ENCODE peak calls at places on chromosomes 3 and 15, in five cellular contexts. Y is uterus, W is PC-9, O is breast epithelium, T is transverse colon. C is an unnamed sample.

GRCh38 chr3:183327343-183327742 is 74.3 kb downstream of the B3GNT5 start:
- DNase-seq in Y (no peak), W (no peak), O (no peak), T (no peak), C (no peak)

GRCh38 chr3:194769020-194769643 is 83.4 kb downstream of the FAM43A start:
- DNase-seq in Y (peak), W (peak), O (peak), T (peak), C (peak)

GRCh38 chr15:41573396-41573795 is 14.4 kb downstream of the TYRO3 start:
- DNase-seq in Y (no peak), W (no peak), O (no peak), T (no peak), C (no peak)

GRCh38 chr3:44114142-44114541 is 127.5 kb upstream of the TOPAZ1 start:
- DNase-seq in Y (no peak), W (no peak), O (no peak), T (peak), C (no peak)

GRCh38 chr3:77546246-77546645 is 506.3 kb downstream of the ROBO2 start:
- DNase-seq in Y (no peak), W (no peak), O (no peak), T (no peak), C (no peak)

GRCh38 chr3:126114406-126115386 is 30.8 kb upstream of the SLC41A3 start:
- DNase-seq in Y (peak), W (no peak), O (peak), T (peak), C (no peak)

GRCh38 chr15:58361291-58361759 is 70.5 kb upstream of the LIPC start:
- DNase-seq in Y (no peak), W (peak), O (no peak), T (no peak), C (no peak)

GRCh38 chr3:149003653-149004305 is 12.4 kb downstream of the GYG1 start:
- DNase-seq in Y (no peak), W (peak), O (no peak), T (no peak), C (peak)

GRCh38 chr3:120559228-120560061 is 36.7 kb upstream of the NDUFB4 start:
- DNase-seq in Y (peak), W (peak), O (no peak), T (peak), C (no peak)

GRCh38 chr15:70339551-70340517 is 242.1 kb upstream of the TLE3 start:
- DNase-seq in Y (no peak), W (no peak), O (no peak), T (no peak), C (no peak)

GRCh38 chr3:125403789-125404188 is 28.7 kb upstream of the ZNF148 start:
- DNase-seq in Y (no peak), W (no peak), O (no peak), T (no peak), C (no peak)

GRCh38 chr3:50210510-50211367 is 5.7 kb downstream of the SLC38A3 start:
- DNase-seq in Y (no peak), W (no peak), O (no peak), T (no peak), C (no peak)

GRCh38 chr3:71269896-71270295 is 313.6 kb downstream of the FOXP1 start:
- DNase-seq in Y (no peak), W (no peak), O (no peak), T (no peak), C (no peak)

GRCh38 chr3:187808466-187809291 is 63.4 kb upstream of the BCL6 start:
- DNase-seq in Y (no peak), W (peak), O (peak), T (peak), C (no peak)

GRCh38 chr15:82103500-82103899 is 57.7 kb upstream of the MEX3B start:
- DNase-seq in Y (no peak), W (no peak), O (no peak), T (no peak), C (no peak)

GRCh38 chr15:85142324-85142723 is 160.7 kb downstream of the PDE8A start:
- DNase-seq in Y (no peak), W (peak), O (no peak), T (no peak), C (no peak)

GRCh38 chr3:156483961-156484787 is 70.7 kb downstream of the SSR3 start:
- DNase-seq in Y (no peak), W (peak), O (no peak), T (peak), C (peak)

GRCh38 chr3:143471705-143472104 is 352.1 kb downstream of the CHST2 start:
- DNase-seq in Y (no peak), W (no peak), O (no peak), T (no peak), C (no peak)

GRCh38 chr15:75761446-75762356 is 49.1 kb upstream of the CSPG4 start:
- DNase-seq in Y (no peak), W (no peak), O (no peak), T (no peak), C (no peak)

GRCh38 chr3:101898752-101899169 is 49.4 kb downstream of the NFKBIZ start:
- DNase-seq in Y (no peak), W (no peak), O (no peak), T (no peak), C (no peak)

GRCh38 chr3:148648685-148649352 is 48.9 kb upstream of the AGTR1 start:
- DNase-seq in Y (no peak), W (no peak), O (no peak), T (no peak), C (no peak)

GRCh38 chr15:92909131-92909781 is 9.1 kb downstream of the CHD2 start:
- DNase-seq in Y (no peak), W (no peak), O (no peak), T (no peak), C (no peak)

GRCh38 chr15:35545316-35545824 is 595 bp downstream of the DPH6 start:
- DNase-seq in Y (peak), W (peak), O (no peak), T (peak), C (no peak)

GRCh38 chr3:134363381-134363755 is 10.9 kb downstream of the AMOTL2 start:
- DNase-seq in Y (no peak), W (no peak), O (peak), T (no peak), C (no peak)

GRCh38 chr3:119649764-119650163 is 10.6 kb downstream of the POPDC2 start:
- DNase-seq in Y (no peak), W (no peak), O (no peak), T (no peak), C (no peak)

GRCh38 chr3:11116336-11117059 is 37.8 kb upstream of the HRH1 start:
- DNase-seq in Y (no peak), W (no peak), O (no peak), T (no peak), C (no peak)

GRCh38 chr3:193863657-193864323 is 270.8 kb downstream of the OPA1 start:
- DNase-seq in Y (no peak), W (no peak), O (no peak), T (no peak), C (no peak)

GRCh38 chr3:2360815-2361214 is 262.1 kb downstream of the CNTN4 start:
- DNase-seq in Y (no peak), W (no peak), O (no peak), T (no peak), C (no peak)

GRCh38 chr15:36075333-36075732 is 504.1 kb upstream of the CDIN1 start:
- DNase-seq in Y (no peak), W (no peak), O (no peak), T (no peak), C (no peak)

GRCh38 chr3:133159498-133160475 is 121.6 kb downstream of the TMEM108 start:
- DNase-seq in Y (no peak), W (no peak), O (no peak), T (no peak), C (no peak)

GRCh38 chr3:45509768-45510129 is 84.8 kb upstream of the LIMD1 start:
- DNase-seq in Y (no peak), W (no peak), O (no peak), T (no peak), C (no peak)

GRCh38 chr15:74220475-74221248 is 15.5 kb upstream of the CCDC33 start:
- DNase-seq in Y (no peak), W (no peak), O (no peak), T (no peak), C (no peak)

GRCh38 chr15:74222231-74222511 is 14.0 kb upstream of the CCDC33 start:
- DNase-seq in Y (no peak), W (no peak), O (no peak), T (no peak), C (no peak)

GRCh38 chr15:74221399-74222230 is 14.5 kb upstream of the CCDC33 start:
- DNase-seq in Y (no peak), W (no peak), O (no peak), T (no peak), C (no peak)

GRCh38 chr15:74225928-74226327 is 10.2 kb upstream of the CCDC33 start:
- DNase-seq in Y (no peak), W (no peak), O (no peak), T (no peak), C (no peak)

DNA sequence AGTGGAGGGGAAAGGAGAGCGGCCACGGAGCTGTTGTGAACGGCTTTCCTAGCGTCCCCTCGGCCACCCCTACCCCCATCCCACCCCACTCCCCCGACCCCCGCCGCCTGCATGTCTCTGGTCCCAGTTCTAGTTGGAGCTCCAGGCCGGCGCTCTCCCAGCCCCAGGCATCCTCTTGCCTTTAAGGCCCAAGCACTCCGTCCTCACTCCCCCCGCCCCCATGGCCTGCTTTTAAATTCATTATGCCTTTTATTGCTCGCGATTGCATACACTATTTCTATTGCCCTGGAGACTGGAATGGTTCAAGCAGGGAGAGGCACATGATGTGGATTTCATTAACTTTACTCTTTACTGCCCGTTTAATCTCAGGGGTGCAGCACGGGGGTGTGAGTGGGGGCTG is 13.4 kb upstream of the CCDC33 start:
- DNase-seq in Y (no peak), W (no peak), O (no peak), T (peak), C (no peak)
- H3K4me3 ChIP-seq in Y (no peak), W (no peak), O (no peak), T (no peak), C (no peak)

DNA sequence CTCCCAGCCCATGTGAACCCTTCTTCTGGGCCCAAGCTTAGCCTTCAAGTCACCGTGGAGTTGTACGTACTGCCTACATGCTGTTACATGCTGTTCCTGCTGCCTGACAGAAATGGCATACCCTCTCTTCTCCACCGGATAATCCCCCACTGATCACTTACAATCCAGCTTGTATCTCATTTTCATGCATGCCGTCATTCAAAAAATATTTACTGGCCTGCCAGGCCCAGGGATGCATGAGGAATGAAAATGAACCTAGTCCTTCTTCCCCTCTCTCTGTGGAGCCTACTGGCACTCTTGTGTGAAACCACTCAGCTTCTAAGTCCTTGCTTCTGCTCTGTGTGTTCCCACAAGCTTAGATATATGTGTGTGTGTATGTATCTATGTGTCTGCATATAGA is 60.6 kb downstream of the WNT5A start:
- DNase-seq in Y (no peak), W (no peak), O (no peak), T (no peak), C (no peak)
- H3K4me3 ChIP-seq in Y (no peak), W (no peak), O (no peak), T (no peak), C (no peak)

GRCh38 chr15:100760357-100760903 is 119.2 kb upstream of the ALDH1A3 start:
- DNase-seq in Y (no peak), W (no peak), O (no peak), T (no peak), C (no peak)

GRCh38 chr15:100761253-100761935 is 118.2 kb upstream of the ALDH1A3 start:
- DNase-seq in Y (no peak), W (no peak), O (no peak), T (no peak), C (no peak)

GRCh38 chr15:100758554-100758953 is 121.1 kb upstream of the ALDH1A3 start:
- DNase-seq in Y (no peak), W (no peak), O (no peak), T (no peak), C (no peak)

GRCh38 chr15:100759698-100760356 is 119.8 kb upstream of the ALDH1A3 start:
- DNase-seq in Y (no peak), W (peak), O (no peak), T (no peak), C (no peak)

GRCh38 chr15:100759116-100759515 is 120.5 kb upstream of the ALDH1A3 start:
- DNase-seq in Y (no peak), W (no peak), O (no peak), T (no peak), C (no peak)
- H3K4me3 ChIP-seq in Y (no peak), W (no peak), O (no peak), T (no peak), C (no peak)

GRCh38 chr3:123025642-123026521 is 1.7 kb downstream of the SEMA5B start:
- DNase-seq in Y (peak), W (no peak), O (no peak), T (no peak), C (no peak)
- H3K4me3 ChIP-seq in Y (peak), W (no peak), O (peak), T (no peak), C (no peak)

DNA sequence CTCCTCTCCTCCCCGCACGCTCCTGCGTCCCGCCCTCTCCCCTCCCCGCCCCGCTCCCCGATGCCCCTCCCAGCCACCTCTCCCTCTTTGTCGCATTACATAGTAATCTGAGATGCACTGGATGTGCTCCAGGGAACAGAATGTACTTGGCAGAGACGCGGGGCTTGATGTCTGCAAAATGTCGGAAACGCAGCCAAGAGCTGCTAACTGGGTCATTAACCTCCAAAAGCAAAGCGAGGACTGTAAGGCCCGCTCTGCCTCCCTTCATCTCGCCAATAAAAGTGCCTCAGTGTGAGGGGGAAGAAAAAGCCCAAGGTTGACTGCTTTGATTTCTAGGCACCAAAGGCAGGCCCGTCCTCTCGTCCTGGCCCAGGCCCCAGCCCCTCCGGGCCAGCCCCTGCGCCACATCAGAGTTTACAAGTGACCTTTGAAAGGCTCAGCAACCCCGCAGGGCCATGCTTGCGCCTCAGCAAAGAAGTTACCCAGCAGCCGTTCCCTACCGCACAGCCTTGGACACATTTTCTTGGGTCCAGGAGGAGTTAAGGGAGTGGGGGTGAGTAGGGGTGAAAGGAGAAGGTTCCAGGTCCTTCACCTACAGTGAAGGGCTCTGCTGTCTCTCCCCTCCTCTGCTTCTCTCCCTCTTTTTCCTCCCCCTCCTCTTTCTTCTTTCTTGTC is 223.7 kb upstream of the TPRG1 start:
- DNase-seq in Y (peak), W (peak), O (peak), T (peak), C (no peak)
- H3K4me3 ChIP-seq in Y (peak), W (peak), O (peak), T (no peak), C (no peak)

C was measured in CD8-positive, alpha-beta memory T cell.